ENCODE peak calls at places on chromosome 9, in seven cellular contexts. One of them, this sample, is unnamed.

GRCh38 chr9:105114956-105115728 is 129.3 kb upstream of the SLC44A1 start:
- DNase-seq in ovary: no peak
- DNase-seq in omental fat pad: no peak
- DNase-seq in RWPE1: no peak
- DNase-seq in CD4-positive, alpha-beta T cell: peak; percentile 9
- DNase-seq in foreskin fibroblast: no peak
- DNase-seq in right lobe of liver: peak; percentile 51
- DNase-seq in this sample: no peak

GRCh38 chr9:69158471-69158870 is 15.6 kb upstream of the TJP2 start:
- DNase-seq in ovary: no peak
- DNase-seq in omental fat pad: no peak
- DNase-seq in RWPE1: no peak
- DNase-seq in CD4-positive, alpha-beta T cell: no peak
- DNase-seq in foreskin fibroblast: no peak
- DNase-seq in right lobe of liver: no peak
- DNase-seq in this sample: no peak

GRCh38 chr9:89433826-89434225 is 64.1 kb downstream of the SEMA4D start:
- DNase-seq in ovary: no peak
- DNase-seq in omental fat pad: no peak
- DNase-seq in RWPE1: no peak
- DNase-seq in CD4-positive, alpha-beta T cell: no peak
- DNase-seq in foreskin fibroblast: peak; percentile 13
- DNase-seq in right lobe of liver: no peak
- DNase-seq in this sample: no peak

GRCh38 chr9:16877256-16877655 is 6.8 kb upstream of the BNC2 start:
- DNase-seq in ovary: no peak
- DNase-seq in omental fat pad: no peak
- DNase-seq in RWPE1: no peak
- DNase-seq in CD4-positive, alpha-beta T cell: no peak
- DNase-seq in foreskin fibroblast: no peak
- DNase-seq in right lobe of liver: no peak
- DNase-seq in this sample: no peak

GRCh38 chr9:15423328-15423985 is 781 bp downstream of the SNAPC3 start:
- DNase-seq in ovary: no peak
- DNase-seq in omental fat pad: no peak
- DNase-seq in RWPE1: peak; percentile 17
- DNase-seq in CD4-positive, alpha-beta T cell: no peak
- DNase-seq in foreskin fibroblast: no peak
- DNase-seq in right lobe of liver: no peak
- DNase-seq in this sample: no peak

GRCh38 chr9:79431019-79431679 is 140.6 kb upstream of the TLE4 start:
- DNase-seq in ovary: no peak
- DNase-seq in omental fat pad: no peak
- DNase-seq in RWPE1: no peak
- DNase-seq in CD4-positive, alpha-beta T cell: no peak
- DNase-seq in foreskin fibroblast: no peak
- DNase-seq in right lobe of liver: no peak
- DNase-seq in this sample: no peak

GRCh38 chr9:86659413-86660046 is 287.8 kb downstream of the GAS1 start:
- DNase-seq in ovary: no peak
- DNase-seq in omental fat pad: no peak
- DNase-seq in RWPE1: no peak
- DNase-seq in CD4-positive, alpha-beta T cell: no peak
- DNase-seq in foreskin fibroblast: no peak
- DNase-seq in right lobe of liver: no peak
- DNase-seq in this sample: peak; percentile 57

GRCh38 chr9:16154570-16155078 is 601.8 kb downstream of the CCDC171 start:
- DNase-seq in ovary: peak; percentile 41
- DNase-seq in omental fat pad: no peak
- DNase-seq in RWPE1: no peak
- DNase-seq in CD4-positive, alpha-beta T cell: no peak
- DNase-seq in foreskin fibroblast: no peak
- DNase-seq in right lobe of liver: peak; percentile 48
- DNase-seq in this sample: peak; percentile 64

GRCh38 chr9:1453636-1454035 is 403.5 kb downstream of the DMRT2 start:
- DNase-seq in ovary: no peak
- DNase-seq in omental fat pad: no peak
- DNase-seq in RWPE1: no peak
- DNase-seq in CD4-positive, alpha-beta T cell: no peak
- DNase-seq in foreskin fibroblast: no peak
- DNase-seq in right lobe of liver: no peak
- DNase-seq in this sample: no peak

GRCh38 chr9:69461488-69461887 is 136.5 kb downstream of the ENTREP1 start:
- DNase-seq in ovary: no peak
- DNase-seq in omental fat pad: no peak
- DNase-seq in RWPE1: no peak
- DNase-seq in CD4-positive, alpha-beta T cell: no peak
- DNase-seq in foreskin fibroblast: no peak
- DNase-seq in right lobe of liver: no peak
- DNase-seq in this sample: no peak

GRCh38 chr9:134544388-134545212 is 97.0 kb upstream of the COL5A1 start:
- DNase-seq in ovary: peak; percentile 54
- DNase-seq in omental fat pad: no peak
- DNase-seq in RWPE1: peak; percentile 63
- DNase-seq in CD4-positive, alpha-beta T cell: no peak
- DNase-seq in foreskin fibroblast: no peak
- DNase-seq in right lobe of liver: no peak
- DNase-seq in this sample: no peak

GRCh38 chr9:94824913-94825619 is 98.6 kb downstream of the AOPEP start:
- DNase-seq in ovary: no peak
- DNase-seq in omental fat pad: no peak
- DNase-seq in RWPE1: no peak
- DNase-seq in CD4-positive, alpha-beta T cell: no peak
- DNase-seq in foreskin fibroblast: no peak
- DNase-seq in right lobe of liver: no peak
- DNase-seq in this sample: no peak

GRCh38 chr9:104927216-104927911 is 591 bp downstream of the ABCA1 start:
- DNase-seq in ovary: peak; percentile 41
- DNase-seq in omental fat pad: no peak
- DNase-seq in RWPE1: peak; percentile 63
- DNase-seq in CD4-positive, alpha-beta T cell: peak; percentile 19
- DNase-seq in foreskin fibroblast: no peak
- DNase-seq in right lobe of liver: peak; percentile 72
- DNase-seq in this sample: peak; percentile 36

GRCh38 chr9:23587433-23587832 is 238.6 kb downstream of the ELAVL2 start:
- DNase-seq in ovary: peak; percentile 33
- DNase-seq in omental fat pad: no peak
- DNase-seq in RWPE1: no peak
- DNase-seq in CD4-positive, alpha-beta T cell: no peak
- DNase-seq in foreskin fibroblast: no peak
- DNase-seq in right lobe of liver: peak; percentile 30
- DNase-seq in this sample: no peak

GRCh38 chr9:75152416-75152815 is 64.1 kb downstream of the OSTF1 start:
- DNase-seq in ovary: no peak
- DNase-seq in omental fat pad: no peak
- DNase-seq in RWPE1: no peak
- DNase-seq in CD4-positive, alpha-beta T cell: peak; percentile 37
- DNase-seq in foreskin fibroblast: no peak
- DNase-seq in right lobe of liver: no peak
- DNase-seq in this sample: no peak

GRCh38 chr9:36214571-36214970 is 23.9 kb downstream of the CLTA start:
- DNase-seq in ovary: no peak
- DNase-seq in omental fat pad: no peak
- DNase-seq in RWPE1: no peak
- DNase-seq in CD4-positive, alpha-beta T cell: no peak
- DNase-seq in foreskin fibroblast: peak; percentile 47
- DNase-seq in right lobe of liver: no peak
- DNase-seq in this sample: no peak

GRCh38 chr9:34125681-34126206 is 754 bp downstream of the DCAF12 start:
- DNase-seq in ovary: no peak
- DNase-seq in omental fat pad: peak; percentile 28
- DNase-seq in RWPE1: peak; percentile 67
- DNase-seq in CD4-positive, alpha-beta T cell: no peak
- DNase-seq in foreskin fibroblast: peak; percentile 15
- DNase-seq in right lobe of liver: no peak
- DNase-seq in this sample: peak; percentile 34

GRCh38 chr9:34123682-34124081 is 2.8 kb downstream of the DCAF12 start:
- DNase-seq in ovary: no peak
- DNase-seq in omental fat pad: no peak
- DNase-seq in RWPE1: no peak
- DNase-seq in CD4-positive, alpha-beta T cell: no peak
- DNase-seq in foreskin fibroblast: no peak
- DNase-seq in right lobe of liver: no peak
- DNase-seq in this sample: no peak

GRCh38 chr9:34121996-34122395 is 4.5 kb downstream of the DCAF12 start:
- DNase-seq in ovary: no peak
- DNase-seq in omental fat pad: no peak
- DNase-seq in RWPE1: no peak
- DNase-seq in CD4-positive, alpha-beta T cell: no peak
- DNase-seq in foreskin fibroblast: no peak
- DNase-seq in right lobe of liver: no peak
- DNase-seq in this sample: no peak

GRCh38 chr9:34124923-34125322 is 1.6 kb downstream of the DCAF12 start:
- DNase-seq in ovary: no peak
- DNase-seq in omental fat pad: no peak
- DNase-seq in RWPE1: peak; percentile 13
- DNase-seq in CD4-positive, alpha-beta T cell: no peak
- DNase-seq in foreskin fibroblast: no peak
- DNase-seq in right lobe of liver: no peak
- DNase-seq in this sample: no peak

GRCh38 chr9:34124103-34124502 is 2.4 kb downstream of the DCAF12 start:
- DNase-seq in ovary: no peak
- DNase-seq in omental fat pad: no peak
- DNase-seq in RWPE1: no peak
- DNase-seq in CD4-positive, alpha-beta T cell: no peak
- DNase-seq in foreskin fibroblast: no peak
- DNase-seq in right lobe of liver: no peak
- DNase-seq in this sample: no peak
- TF ChIP-seq CTCF in ovary: no peak
- TF ChIP-seq CTCF in omental fat pad: no peak
- TF ChIP-seq CTCF in RWPE1: no peak
- TF ChIP-seq CTCF in CD4-positive, alpha-beta T cell: no peak
- TF ChIP-seq CTCF in foreskin fibroblast: no peak
- TF ChIP-seq CTCF in right lobe of liver: no peak
- TF ChIP-seq CTCF in this sample: no peak

DNA sequence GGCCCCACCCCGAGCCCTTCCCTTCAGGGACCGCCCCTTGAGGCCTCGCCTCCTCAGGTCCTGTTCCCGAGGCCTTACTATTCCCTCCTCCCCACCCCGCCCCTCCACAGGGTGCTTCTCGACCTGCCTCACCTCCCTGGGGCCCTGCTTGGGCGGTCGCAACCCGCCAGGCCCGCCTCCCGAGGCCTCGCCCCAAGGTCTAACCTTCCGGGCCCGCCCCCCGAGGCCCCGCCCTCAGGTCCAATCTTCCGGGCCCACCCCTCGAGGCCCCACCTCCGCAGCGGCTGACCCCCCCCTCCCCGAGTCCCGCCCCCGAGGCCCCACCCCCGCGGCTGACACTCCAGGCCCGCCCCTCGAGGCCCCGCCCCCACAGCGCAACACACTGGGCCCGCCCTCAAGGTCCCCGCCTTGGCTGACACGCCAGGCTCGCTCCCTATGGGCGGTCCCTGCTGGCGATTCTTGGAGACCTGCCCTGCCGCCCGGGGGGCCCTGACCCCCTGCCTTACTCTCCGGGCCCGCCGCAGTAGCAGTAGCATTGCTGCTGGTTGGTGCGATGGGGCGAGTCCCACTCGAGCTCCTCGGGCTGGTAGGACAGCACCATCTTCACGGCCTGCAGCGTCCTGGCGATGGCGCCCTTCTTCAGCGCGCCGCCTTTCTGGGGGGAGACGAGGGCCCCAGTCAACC is 8.2 kb downstream of the PHF19 start:
- DNase-seq in ovary: peak; percentile 97
- DNase-seq in omental fat pad: peak; percentile 94
- DNase-seq in RWPE1: peak; percentile 99
- DNase-seq in CD4-positive, alpha-beta T cell: peak; percentile 95
- DNase-seq in foreskin fibroblast: peak; percentile 95
- DNase-seq in right lobe of liver: peak; percentile 98
- DNase-seq in this sample: peak; percentile 97
- TF ChIP-seq CTCF in ovary: peak; percentile 70
- TF ChIP-seq CTCF in omental fat pad: no peak
- TF ChIP-seq CTCF in RWPE1: peak; percentile 69
- TF ChIP-seq CTCF in CD4-positive, alpha-beta T cell: peak; percentile 72
- TF ChIP-seq CTCF in foreskin fibroblast: peak; percentile 51
- TF ChIP-seq CTCF in right lobe of liver: peak; percentile 35
- TF ChIP-seq CTCF in this sample: peak; percentile 74

GRCh38 chr9:136910197-136910900 is 24.0 kb downstream of the TRAF2 start:
- DNase-seq in ovary: no peak
- DNase-seq in omental fat pad: no peak
- DNase-seq in RWPE1: no peak
- DNase-seq in CD4-positive, alpha-beta T cell: no peak
- DNase-seq in foreskin fibroblast: no peak
- DNase-seq in right lobe of liver: no peak
- DNase-seq in this sample: no peak

GRCh38 chr9:136916330-136917184 is 28.0 kb downstream of the FBXW5 start:
- DNase-seq in ovary: no peak
- DNase-seq in omental fat pad: no peak
- DNase-seq in RWPE1: no peak
- DNase-seq in CD4-positive, alpha-beta T cell: no peak
- DNase-seq in foreskin fibroblast: no peak
- DNase-seq in right lobe of liver: no peak
- DNase-seq in this sample: no peak

GRCh38 chr9:136915632-136916329 is 28.8 kb downstream of the FBXW5 start:
- DNase-seq in ovary: no peak
- DNase-seq in omental fat pad: no peak
- DNase-seq in RWPE1: no peak
- DNase-seq in CD4-positive, alpha-beta T cell: no peak
- DNase-seq in foreskin fibroblast: no peak
- DNase-seq in right lobe of liver: no peak
- DNase-seq in this sample: no peak

GRCh38 chr9:136910901-136911245 is 24.6 kb downstream of the TRAF2 start:
- DNase-seq in ovary: no peak
- DNase-seq in omental fat pad: no peak
- DNase-seq in RWPE1: no peak
- DNase-seq in CD4-positive, alpha-beta T cell: no peak
- DNase-seq in foreskin fibroblast: no peak
- DNase-seq in right lobe of liver: no peak
- DNase-seq in this sample: no peak

DNA sequence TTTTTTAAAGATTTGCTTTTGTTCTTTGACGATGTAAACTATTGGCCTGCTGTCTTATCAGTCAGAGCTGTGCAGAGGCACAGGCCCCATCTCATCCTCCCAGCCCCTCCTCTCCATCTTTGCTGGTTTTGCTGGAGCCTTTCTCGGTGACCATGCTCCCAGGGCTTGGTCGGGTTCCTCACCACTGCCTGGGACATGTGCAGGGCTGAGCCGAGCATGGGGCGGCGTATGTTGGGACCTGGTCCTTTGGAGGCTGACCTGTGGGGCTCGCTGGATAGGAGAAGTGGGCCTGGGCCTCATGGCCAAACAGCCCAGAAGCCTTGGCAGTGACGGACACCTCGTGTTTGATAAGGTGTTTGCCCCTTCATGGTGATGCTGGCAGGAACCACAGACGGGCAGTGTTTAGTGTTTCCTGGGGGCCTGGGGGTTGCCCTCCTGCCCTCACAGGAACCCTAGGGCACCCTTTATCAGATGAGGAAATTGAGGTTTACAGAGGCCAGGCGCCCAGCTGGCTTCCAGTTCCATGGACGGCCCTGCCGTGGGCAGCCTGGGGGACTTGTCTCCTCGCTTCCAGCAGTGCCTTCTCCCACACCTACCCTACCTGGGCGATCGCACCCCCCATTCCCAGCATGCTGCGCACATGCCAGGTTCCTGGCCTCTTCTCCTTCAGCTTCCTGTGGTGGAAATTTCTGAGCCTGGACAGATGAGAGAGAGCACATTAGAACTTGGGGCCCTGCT is 27.6 kb downstream of the TRAF2 start:
- DNase-seq in ovary: no peak
- DNase-seq in omental fat pad: no peak
- DNase-seq in RWPE1: no peak
- DNase-seq in CD4-positive, alpha-beta T cell: no peak
- DNase-seq in foreskin fibroblast: no peak
- DNase-seq in right lobe of liver: no peak
- DNase-seq in this sample: no peak
- TF ChIP-seq CTCF in ovary: no peak
- TF ChIP-seq CTCF in omental fat pad: no peak
- TF ChIP-seq CTCF in RWPE1: no peak
- TF ChIP-seq CTCF in CD4-positive, alpha-beta T cell: no peak
- TF ChIP-seq CTCF in foreskin fibroblast: no peak
- TF ChIP-seq CTCF in right lobe of liver: no peak
- TF ChIP-seq CTCF in this sample: no peak

GRCh38 chr9:84953797-84954695 is 284.5 kb downstream of the NTRK2 start:
- DNase-seq in ovary: peak; percentile 81
- DNase-seq in omental fat pad: peak; percentile 56
- DNase-seq in RWPE1: peak; percentile 91
- DNase-seq in CD4-positive, alpha-beta T cell: peak; percentile 3
- DNase-seq in foreskin fibroblast: no peak
- DNase-seq in right lobe of liver: peak; percentile 59
- DNase-seq in this sample: peak; percentile 62
- TF ChIP-seq CTCF in ovary: peak; percentile 71
- TF ChIP-seq CTCF in omental fat pad: peak; percentile 31
- TF ChIP-seq CTCF in RWPE1: peak; percentile 88
- TF ChIP-seq CTCF in CD4-positive, alpha-beta T cell: peak; percentile 35
- TF ChIP-seq CTCF in foreskin fibroblast: peak; percentile 83
- TF ChIP-seq CTCF in right lobe of liver: peak; percentile 48
- TF ChIP-seq CTCF in this sample: peak; percentile 97